ENCODE peak calls at places on chromosomes 13 and 19, in five cellular contexts. One of them, this sample, is unnamed.

GRCh38 chr19:35029737-35030256 is 473 bp upstream of the SCN1B start:
- DNase-seq in osteoblast: peak
- DNase-seq in body of pancreas: no peak
- DNase-seq in heart right ventricle: no peak
- DNase-seq in upper lobe of right lung: no peak
- DNase-seq in this sample: no peak

GRCh38 chr19:10105241-10106099 is 692 bp upstream of the PPAN start:
- DNase-seq in heart right ventricle: no peak
- DNase-seq in upper lobe of right lung: no peak
- DNase-seq in body of pancreas: no peak
- DNase-seq in osteoblast: no peak
- DNase-seq in this sample: no peak

GRCh38 chr19:39196860-39197562 is at the start of gene NCCRP1:
- DNase-seq in osteoblast: peak
- DNase-seq in heart right ventricle: no peak
- DNase-seq in body of pancreas: no peak
- DNase-seq in upper lobe of right lung: no peak
- DNase-seq in this sample: no peak

GRCh38 chr19:34662919-34663318 is 14.0 kb downstream of the SCGB2B2 start:
- DNase-seq in heart right ventricle: no peak
- DNase-seq in body of pancreas: peak
- DNase-seq in osteoblast: no peak
- DNase-seq in upper lobe of right lung: no peak
- DNase-seq in this sample: peak

GRCh38 chr13:36814465-36814864 is 4.6 kb upstream of the RFXAP start:
- DNase-seq in upper lobe of right lung: no peak
- DNase-seq in osteoblast: no peak
- DNase-seq in heart right ventricle: no peak
- DNase-seq in body of pancreas: peak
- DNase-seq in this sample: no peak

GRCh38 chr19:14871619-14872230 is 14.2 kb downstream of the OR7A17 start:
- DNase-seq in upper lobe of right lung: no peak
- DNase-seq in osteoblast: no peak
- DNase-seq in body of pancreas: no peak
- DNase-seq in heart right ventricle: no peak
- DNase-seq in this sample: peak

GRCh38 chr13:52127783-52128702 is 830 bp downstream of the NEK5 start:
- DNase-seq in upper lobe of right lung: no peak
- DNase-seq in heart right ventricle: peak
- DNase-seq in body of pancreas: peak
- DNase-seq in osteoblast: peak
- DNase-seq in this sample: peak

GRCh38 chr19:52535831-52536800 is 8.6 kb downstream of the ZNF808 start:
- DNase-seq in body of pancreas: peak
- DNase-seq in heart right ventricle: peak
- DNase-seq in osteoblast: peak
- DNase-seq in upper lobe of right lung: peak
- DNase-seq in this sample: peak

GRCh38 chr13:50574731-50575130 is 268.8 kb downstream of the DLEU7 start:
- DNase-seq in body of pancreas: no peak
- DNase-seq in osteoblast: peak
- DNase-seq in upper lobe of right lung: no peak
- DNase-seq in heart right ventricle: no peak
- DNase-seq in this sample: peak

GRCh38 chr13:97982286-97982685 is 28.8 kb downstream of the IPO5 start:
- DNase-seq in upper lobe of right lung: no peak
- DNase-seq in osteoblast: peak
- DNase-seq in heart right ventricle: no peak
- DNase-seq in body of pancreas: no peak
- DNase-seq in this sample: no peak

GRCh38 chr13:51933466-51934058 is 71.8 kb downstream of the CCDC70 start:
- DNase-seq in body of pancreas: no peak
- DNase-seq in osteoblast: no peak
- DNase-seq in heart right ventricle: no peak
- DNase-seq in upper lobe of right lung: no peak
- DNase-seq in this sample: no peak

GRCh38 chr13:85798999-85799646 is at the start of gene SLITRK6:
- DNase-seq in heart right ventricle: no peak
- DNase-seq in body of pancreas: peak
- DNase-seq in osteoblast: no peak
- DNase-seq in upper lobe of right lung: no peak
- DNase-seq in this sample: peak

GRCh38 chr13:67643656-67644055 is 413.5 kb upstream of the PCDH9 start:
- DNase-seq in heart right ventricle: no peak
- DNase-seq in upper lobe of right lung: no peak
- DNase-seq in body of pancreas: no peak
- DNase-seq in osteoblast: no peak
- DNase-seq in this sample: no peak
- TF ChIP-seq CTCF in heart right ventricle: no peak
- TF ChIP-seq CTCF in upper lobe of right lung: no peak
- TF ChIP-seq CTCF in body of pancreas: no peak
- TF ChIP-seq CTCF in osteoblast: no peak
- TF ChIP-seq CTCF in this sample: no peak

GRCh38 chr19:54128796-54129616 is 8.6 kb upstream of the CNOT3 start:
- DNase-seq in body of pancreas: no peak
- DNase-seq in heart right ventricle: no peak
- DNase-seq in upper lobe of right lung: no peak
- DNase-seq in osteoblast: no peak
- DNase-seq in this sample: no peak
- TF ChIP-seq CTCF in body of pancreas: no peak
- TF ChIP-seq CTCF in heart right ventricle: no peak
- TF ChIP-seq CTCF in upper lobe of right lung: no peak
- TF ChIP-seq CTCF in osteoblast: no peak
- TF ChIP-seq CTCF in this sample: no peak

GRCh38 chr19:49442793-49443365 is 1.6 kb upstream of the SLC17A7 start:
- DNase-seq in body of pancreas: peak
- DNase-seq in heart right ventricle: peak
- DNase-seq in upper lobe of right lung: peak
- DNase-seq in osteoblast: peak
- DNase-seq in this sample: peak
- TF ChIP-seq CTCF in body of pancreas: no peak
- TF ChIP-seq CTCF in heart right ventricle: no peak
- TF ChIP-seq CTCF in upper lobe of right lung: no peak
- TF ChIP-seq CTCF in osteoblast: no peak
- TF ChIP-seq CTCF in this sample: no peak

GRCh38 chr13:64992314-64992713 is 2237.8 kb downstream of the PCDH9 start:
- DNase-seq in upper lobe of right lung: no peak
- DNase-seq in body of pancreas: no peak
- DNase-seq in heart right ventricle: no peak
- DNase-seq in osteoblast: no peak
- DNase-seq in this sample: no peak

GRCh38 chr13:64993514-64994164 is 2236.5 kb downstream of the PCDH9 start:
- DNase-seq in body of pancreas: no peak
- DNase-seq in osteoblast: no peak
- DNase-seq in upper lobe of right lung: no peak
- DNase-seq in heart right ventricle: no peak
- DNase-seq in this sample: no peak

DNA sequence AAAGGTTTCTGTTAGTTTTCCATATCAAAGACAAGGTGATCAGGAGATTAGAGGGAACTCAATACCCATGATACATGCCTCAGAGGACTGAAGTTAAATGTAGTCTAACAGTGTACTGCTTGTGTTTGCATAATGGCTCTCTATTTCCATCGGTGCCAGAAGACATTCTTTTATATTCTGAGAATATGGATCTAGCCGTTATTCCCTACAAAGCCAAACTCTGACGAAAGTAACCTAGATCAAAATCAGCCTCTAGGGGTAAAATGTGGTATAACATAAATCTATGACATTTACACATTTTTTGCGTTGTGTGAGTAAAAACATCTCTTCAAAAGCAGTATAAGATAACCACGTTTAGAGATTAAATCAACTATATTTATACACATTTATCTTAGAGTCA is 2232.7 kb downstream of the PCDH9 start:
- DNase-seq in body of pancreas: no peak
- DNase-seq in upper lobe of right lung: no peak
- DNase-seq in osteoblast: no peak
- DNase-seq in heart right ventricle: no peak
- DNase-seq in this sample: no peak
- TF ChIP-seq CTCF in body of pancreas: no peak
- TF ChIP-seq CTCF in upper lobe of right lung: no peak
- TF ChIP-seq CTCF in osteoblast: no peak
- TF ChIP-seq CTCF in heart right ventricle: no peak
- TF ChIP-seq CTCF in this sample: no peak

DNA sequence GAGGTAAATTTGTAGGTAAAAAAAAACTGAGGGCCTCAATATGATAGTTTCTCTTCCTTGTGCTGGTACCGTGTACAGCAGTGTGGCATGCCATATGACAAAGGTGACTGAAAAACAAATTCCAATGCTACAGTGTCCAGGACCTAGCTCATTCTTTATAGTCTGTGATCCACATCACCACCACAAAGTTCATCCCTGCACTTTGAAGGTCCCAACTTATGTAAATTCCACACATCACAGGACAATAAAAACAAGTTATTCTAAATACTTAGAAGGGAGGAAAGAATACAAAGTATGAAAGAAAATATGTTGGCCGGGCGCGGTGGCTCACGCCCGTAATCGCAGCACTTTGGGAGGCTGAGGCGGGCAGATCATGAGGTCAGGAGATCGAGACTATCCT is 314.6 kb upstream of the SGCG start:
- DNase-seq in osteoblast: no peak
- DNase-seq in body of pancreas: no peak
- DNase-seq in heart right ventricle: no peak
- DNase-seq in upper lobe of right lung: no peak
- DNase-seq in this sample: no peak
- TF ChIP-seq CTCF in osteoblast: no peak
- TF ChIP-seq CTCF in body of pancreas: no peak
- TF ChIP-seq CTCF in heart right ventricle: no peak
- TF ChIP-seq CTCF in upper lobe of right lung: no peak
- TF ChIP-seq CTCF in this sample: no peak